ENCODE peak calls at places on chromosomes 12 and 14, in six cellular contexts. A is astrocyte of the cerebellum, B is NCI-H1092 treated with DMSO at 0.1 percent for 48 hours, C is iPS-NIHi11, X is hippocampal formation, T is mesendoderm. H is an unnamed sample.

GRCh38 chr12:96989916-96990315 is 82.9 kb downstream of the NEDD1 start:
- DNase-seq in C (peak; percentile 44), B (no peak), A (no peak), X (no peak), T (peak; percentile 81), H (no peak)

GRCh38 chr12:93582351-93582750 is 9.9 kb downstream of the SOCS2 start:
- DNase-seq in C (no peak), A (no peak), B (no peak), X (no peak), T (no peak), H (no peak)

GRCh38 chr12:42978718-42979117 is 389.2 kb upstream of the PRICKLE1 start:
- DNase-seq in B (no peak), C (no peak), A (no peak), X (no peak), T (no peak), H (no peak)

GRCh38 chr12:27969011-27969900 is 3.3 kb downstream of the PTHLH start:
- DNase-seq in B (no peak), A (no peak), C (peak; percentile 49), T (peak; percentile 46), X (no peak), H (peak; percentile 19)

GRCh38 chr12:64696065-64696741 is 63.0 kb downstream of the GNS start:
- DNase-seq in B (peak; percentile 13), X (peak; percentile 25), C (no peak), A (no peak), T (no peak), H (no peak)

GRCh38 chr14:25049559-25050493 is at the start of gene STXBP6:
- DNase-seq in B (peak; percentile 59), A (no peak), T (peak; percentile 65), X (peak; percentile 54), C (peak; percentile 87), H (peak; percentile 62)

GRCh38 chr14:102933618-102934231 is 11.3 kb downstream of the AMN start:
- DNase-seq in A (no peak), C (no peak), X (no peak), B (no peak), T (no peak), H (no peak)

GRCh38 chr14:104372390-104373054 is 207.0 kb upstream of the C14orf180 start:
- DNase-seq in X (no peak), T (no peak), C (no peak), B (no peak), A (no peak), H (no peak)

GRCh38 chr12:68276400-68276930 is 23.1 kb upstream of the IL22 start:
- DNase-seq in A (no peak), X (no peak), C (no peak), B (no peak), T (no peak), H (no peak)

GRCh38 chr12:8867786-8868185 is 45.4 kb downstream of the A2ML1 start:
- DNase-seq in T (no peak), C (no peak), X (peak; percentile 5), B (no peak), A (no peak), H (no peak)

GRCh38 chr12:105257321-105257728 is 21.4 kb upstream of the APPL2 start:
- DNase-seq in C (no peak), B (no peak), T (no peak), X (no peak), A (peak; percentile 87), H (no peak)

H was measured in head of caudate nucleus.